ENCODE peak calls at places on chromosomes 6 and 20, in four cellular contexts. One of them, this sample, is unnamed.

GRCh38 chr20:41316602-41317535 is 662 bp downstream of the ZHX3 start:
- DNase-seq in IMR-90: peak
- DNase-seq in activated CD4-positive, alpha-beta T cell treated with anti-CD3 and anti-CD28 coated beads, Interleukin-2, amount 50 U/mL, for 1 hour: peak
- DNase-seq in smooth muscle cell of the brain vasculature: no peak
- DNase-seq in this sample: no peak

GRCh38 chr6:25035451-25036435 is 100.0 kb upstream of the RIPOR2 start:
- DNase-seq in IMR-90: no peak
- DNase-seq in activated CD4-positive, alpha-beta T cell treated with anti-CD3 and anti-CD28 coated beads, Interleukin-2, amount 50 U/mL, for 1 hour: no peak
- DNase-seq in smooth muscle cell of the brain vasculature: no peak
- DNase-seq in this sample: no peak

GRCh38 chr6:35181313-35181932 is 32.3 kb upstream of the SCUBE3 start:
- DNase-seq in IMR-90: peak
- DNase-seq in activated CD4-positive, alpha-beta T cell treated with anti-CD3 and anti-CD28 coated beads, Interleukin-2, amount 50 U/mL, for 1 hour: no peak
- DNase-seq in smooth muscle cell of the brain vasculature: peak
- DNase-seq in this sample: no peak

GRCh38 chr6:157428418-157429202 is 47.6 kb downstream of the ZDHHC14 start:
- DNase-seq in IMR-90: peak
- DNase-seq in activated CD4-positive, alpha-beta T cell treated with anti-CD3 and anti-CD28 coated beads, Interleukin-2, amount 50 U/mL, for 1 hour: no peak
- DNase-seq in smooth muscle cell of the brain vasculature: no peak
- DNase-seq in this sample: no peak

GRCh38 chr6:39791850-39792500 is at the start of gene DAAM2:
- DNase-seq in IMR-90: peak
- DNase-seq in activated CD4-positive, alpha-beta T cell treated with anti-CD3 and anti-CD28 coated beads, Interleukin-2, amount 50 U/mL, for 1 hour: no peak
- DNase-seq in smooth muscle cell of the brain vasculature: no peak
- DNase-seq in this sample: no peak

GRCh38 chr20:50226093-50226974 is 35.7 kb downstream of the CEBPB start:
- DNase-seq in IMR-90: peak
- DNase-seq in activated CD4-positive, alpha-beta T cell treated with anti-CD3 and anti-CD28 coated beads, Interleukin-2, amount 50 U/mL, for 1 hour: no peak
- DNase-seq in smooth muscle cell of the brain vasculature: no peak
- DNase-seq in this sample: no peak

GRCh38 chr6:54681987-54682386 is 164.6 kb upstream of the FAM83B start:
- DNase-seq in IMR-90: peak
- DNase-seq in activated CD4-positive, alpha-beta T cell treated with anti-CD3 and anti-CD28 coated beads, Interleukin-2, amount 50 U/mL, for 1 hour: no peak
- DNase-seq in smooth muscle cell of the brain vasculature: no peak
- DNase-seq in this sample: peak

GRCh38 chr20:23879811-23880374 is 345 bp upstream of the CST5 start:
- DNase-seq in IMR-90: no peak
- DNase-seq in activated CD4-positive, alpha-beta T cell treated with anti-CD3 and anti-CD28 coated beads, Interleukin-2, amount 50 U/mL, for 1 hour: no peak
- DNase-seq in smooth muscle cell of the brain vasculature: no peak
- DNase-seq in this sample: no peak

GRCh38 chr20:32509639-32510066 is 75.5 kb downstream of the NOL4L start:
- DNase-seq in IMR-90: peak
- DNase-seq in activated CD4-positive, alpha-beta T cell treated with anti-CD3 and anti-CD28 coated beads, Interleukin-2, amount 50 U/mL, for 1 hour: peak
- DNase-seq in smooth muscle cell of the brain vasculature: no peak
- DNase-seq in this sample: no peak

GRCh38 chr6:132964101-132964867 is 149.9 kb downstream of the RPS12 start:
- DNase-seq in IMR-90: peak
- DNase-seq in activated CD4-positive, alpha-beta T cell treated with anti-CD3 and anti-CD28 coated beads, Interleukin-2, amount 50 U/mL, for 1 hour: no peak
- DNase-seq in smooth muscle cell of the brain vasculature: no peak
- DNase-seq in this sample: peak

GRCh38 chr6:39189915-39190544 is 39.2 kb downstream of the KCNK5 start:
- DNase-seq in IMR-90: peak
- DNase-seq in activated CD4-positive, alpha-beta T cell treated with anti-CD3 and anti-CD28 coated beads, Interleukin-2, amount 50 U/mL, for 1 hour: no peak
- DNase-seq in smooth muscle cell of the brain vasculature: no peak
- DNase-seq in this sample: no peak

GRCh38 chr20:62485062-62485700 is 9.4 kb upstream of the GATA5 start:
- DNase-seq in IMR-90: peak
- DNase-seq in activated CD4-positive, alpha-beta T cell treated with anti-CD3 and anti-CD28 coated beads, Interleukin-2, amount 50 U/mL, for 1 hour: no peak
- DNase-seq in smooth muscle cell of the brain vasculature: no peak
- DNase-seq in this sample: no peak

GRCh38 chr20:10671850-10672578 is 1.8 kb downstream of the JAG1 start:
- DNase-seq in IMR-90: peak
- DNase-seq in activated CD4-positive, alpha-beta T cell treated with anti-CD3 and anti-CD28 coated beads, Interleukin-2, amount 50 U/mL, for 1 hour: no peak
- DNase-seq in smooth muscle cell of the brain vasculature: no peak
- DNase-seq in this sample: no peak

GRCh38 chr6:126307859-126308258 is 32.1 kb upstream of the CENPW start:
- DNase-seq in IMR-90: peak
- DNase-seq in activated CD4-positive, alpha-beta T cell treated with anti-CD3 and anti-CD28 coated beads, Interleukin-2, amount 50 U/mL, for 1 hour: no peak
- DNase-seq in smooth muscle cell of the brain vasculature: peak
- DNase-seq in this sample: no peak

GRCh38 chr6:22794844-22795243 is 225.5 kb downstream of the HDGFL1 start:
- DNase-seq in IMR-90: no peak
- DNase-seq in activated CD4-positive, alpha-beta T cell treated with anti-CD3 and anti-CD28 coated beads, Interleukin-2, amount 50 U/mL, for 1 hour: no peak
- DNase-seq in smooth muscle cell of the brain vasculature: no peak
- DNase-seq in this sample: no peak

GRCh38 chr6:127019828-127020227 is 98.6 kb upstream of the RSPO3 start:
- DNase-seq in IMR-90: no peak
- DNase-seq in activated CD4-positive, alpha-beta T cell treated with anti-CD3 and anti-CD28 coated beads, Interleukin-2, amount 50 U/mL, for 1 hour: no peak
- DNase-seq in smooth muscle cell of the brain vasculature: no peak
- DNase-seq in this sample: no peak

GRCh38 chr6:130982941-130983456 is 80.0 kb downstream of the EPB41L2 start:
- DNase-seq in IMR-90: peak
- DNase-seq in activated CD4-positive, alpha-beta T cell treated with anti-CD3 and anti-CD28 coated beads, Interleukin-2, amount 50 U/mL, for 1 hour: no peak
- DNase-seq in smooth muscle cell of the brain vasculature: no peak
- DNase-seq in this sample: no peak

GRCh38 chr6:2980465-2980855 is 9.1 kb upstream of the SERPINB6 start:
- DNase-seq in IMR-90: no peak
- DNase-seq in activated CD4-positive, alpha-beta T cell treated with anti-CD3 and anti-CD28 coated beads, Interleukin-2, amount 50 U/mL, for 1 hour: no peak
- DNase-seq in smooth muscle cell of the brain vasculature: no peak
- DNase-seq in this sample: no peak

GRCh38 chr20:21241400-21241799 is 61.7 kb upstream of the XRN2 start:
- DNase-seq in IMR-90: no peak
- DNase-seq in activated CD4-positive, alpha-beta T cell treated with anti-CD3 and anti-CD28 coated beads, Interleukin-2, amount 50 U/mL, for 1 hour: no peak
- DNase-seq in smooth muscle cell of the brain vasculature: no peak
- DNase-seq in this sample: no peak

This sample was measured in glomerular endothelial cell.